ENCODE peak calls at places on chromosomes 13 and 19, in four cellular contexts. B, N, D and M are unnamed samples.

GRCh38 chr13:102276479-102276878 is 125.4 kb downstream of the FGF14 start:
- DNase-seq in B (peak; percentile 16), N (no peak), D (no peak), M (no peak)

GRCh38 chr19:52535831-52536800 is 8.6 kb downstream of the ZNF808 start:
- DNase-seq in B (peak; percentile 61), N (no peak), D (peak; percentile 80), M (peak; percentile 33)

GRCh38 chr19:33520048-33520643 is 1.4 kb downstream of the PEPD start:
- DNase-seq in B (no peak), N (no peak), D (no peak), M (no peak)

GRCh38 chr19:2032296-2032941 is 16.9 kb upstream of the BTBD2 start:
- DNase-seq in B (peak; percentile 65), N (peak; percentile 84), D (peak; percentile 91), M (no peak)

GRCh38 chr19:4692275-4693077 is 22.3 kb upstream of the MYDGF start:
- DNase-seq in B (no peak), N (no peak), D (no peak), M (no peak)

GRCh38 chr13:50713849-50714248 is 129.6 kb downstream of the DLEU7 start:
- DNase-seq in B (peak; percentile 59), N (no peak), D (peak; percentile 76), M (no peak)

GRCh38 chr19:2271516-2272103 is 10.4 kb downstream of the PEAK3 start:
- DNase-seq in B (peak; percentile 75), N (no peak), D (peak; percentile 83), M (no peak)

GRCh38 chr13:31749929-31750328 is 10.6 kb downstream of the RXFP2 start:
- DNase-seq in B (peak; percentile 94), N (no peak), D (peak; percentile 83), M (peak; percentile 5)

GRCh38 chr19:2557093-2557440 is 81.1 kb downstream of the GADD45B start:
- DNase-seq in B (no peak), N (no peak), D (no peak), M (no peak)